ENCODE peak calls at places on chromosomes 7 and 10, in eight cellular contexts. J is A549, U is K562, M is H1, H is endothelial cell of umbilical vein, I is GM12878, E is HepG2, G is HCT116. S is an unnamed sample.

GRCh38 chr7:45089314-45089891 is 634 bp upstream of the NACAD start:
- DNase-seq in J (peak; percentile 58), M (peak; percentile 97), U (peak; percentile 90), G (no peak), E (no peak), I (no peak), H (peak; percentile 39), S (peak; percentile 40)

GRCh38 chr10:22250897-22251605 is 33.2 kb upstream of the EBLN1 start:
- DNase-seq in I (no peak), M (no peak), G (no peak), J (no peak), E (no peak), H (peak; percentile 43), U (no peak), S (peak; percentile 7)

GRCh38 chr10:46217749-46218453 is 68.9 kb upstream of the ANTXRL start:
- DNase-seq in I (no peak), G (no peak), J (no peak), U (peak; percentile 6), H (no peak), E (no peak), M (no peak), S (no peak)

GRCh38 chr10:63346015-63346441 is 119.7 kb downstream of the JMJD1C start:
- DNase-seq in U (no peak), I (no peak), J (no peak), M (no peak), E (peak; percentile 3), H (peak; percentile 37), G (no peak), S (peak; percentile 20)

GRCh38 chr7:113582471-113582870 is 336.3 kb downstream of the PPP1R3A start:
- DNase-seq in I (no peak), G (no peak), M (no peak), H (no peak), E (no peak), J (no peak), U (no peak), S (no peak)

GRCh38 chr10:88234332-88234731 is 348.8 kb downstream of the RNLS start:
- DNase-seq in G (no peak), U (no peak), M (no peak), I (no peak), J (no peak), H (no peak), E (no peak), S (no peak)

GRCh38 chr10:5588603-5589002 is 63.8 kb downstream of the CALML3 start:
- DNase-seq in M (no peak), H (no peak), J (no peak), E (no peak), I (no peak), U (no peak), G (no peak), S (peak; percentile 30)

GRCh38 chr10:24858244-24858907 is 94.0 kb downstream of the PRTFDC1 start:
- DNase-seq in H (peak; percentile 69), G (no peak), E (no peak), U (no peak), M (no peak), J (no peak), I (no peak), S (no peak)

GRCh38 chr10:125502276-125502675 is 180.7 kb downstream of the TEX36 start:
- DNase-seq in J (no peak), M (no peak), I (no peak), E (no peak), U (no peak), H (no peak), G (no peak), S (no peak)

GRCh38 chr10:122541541-122542002 is 19.0 kb upstream of the DMBT1 start:
- DNase-seq in M (no peak), I (no peak), U (no peak), G (no peak), J (no peak), E (peak; percentile 12), H (peak; percentile 60), S (peak; percentile 86)

GRCh38 chr7:40231796-40232195 is 97.0 kb downstream of the SUGCT start:
- DNase-seq in U (no peak), I (no peak), H (no peak), J (no peak), G (no peak), E (no peak), M (no peak), S (no peak)

GRCh38 chr7:24778543-24779282 is 21.4 kb upstream of the GSDME start:
- DNase-seq in J (no peak), U (no peak), H (no peak), G (no peak), M (no peak), E (no peak), I (no peak), S (peak; percentile 72)

GRCh38 chr7:30421647-30422196 is 56.9 kb downstream of the NOD1 start:
- DNase-seq in J (no peak), I (no peak), G (no peak), E (no peak), M (no peak), U (no peak), H (no peak), S (no peak)

GRCh38 chr7:16299853-16300252 is 121.5 kb downstream of the CRPPA start:
- DNase-seq in J (no peak), I (no peak), M (no peak), U (no peak), E (no peak), H (no peak), G (no peak), S (no peak)

GRCh38 chr10:122113161-122113944 is 124.4 kb downstream of the TACC2 start:
- DNase-seq in J (peak; percentile 88), U (peak; percentile 16), I (no peak), G (peak; percentile 49), E (peak; percentile 78), H (peak; percentile 77), M (peak; percentile 79), S (peak; percentile 62)

GRCh38 chr7:152869677-152870051 is 110.1 kb downstream of the ACTR3B start:
- DNase-seq in U (no peak), E (no peak), M (no peak), I (no peak), J (no peak), G (no peak), H (no peak), S (no peak)

GRCh38 chr7:94635687-94636086 is 20.2 kb downstream of the SGCE start:
- DNase-seq in G (no peak), J (no peak), I (no peak), M (no peak), E (no peak), H (no peak), U (no peak), S (no peak)

GRCh38 chr10:12784646-12785045 is 216.9 kb downstream of the CCDC3 start:
- DNase-seq in U (no peak), J (no peak), I (no peak), G (no peak), M (no peak), H (no peak), E (no peak), S (no peak)

GRCh38 chr10:110495731-110496552 is 1.8 kb upstream of the DUSP5 start:
- DNase-seq in H (peak; percentile 76), E (no peak), I (no peak), G (no peak), M (peak; percentile 57), U (peak; percentile 34), J (peak; percentile 69), S (no peak)

DNA sequence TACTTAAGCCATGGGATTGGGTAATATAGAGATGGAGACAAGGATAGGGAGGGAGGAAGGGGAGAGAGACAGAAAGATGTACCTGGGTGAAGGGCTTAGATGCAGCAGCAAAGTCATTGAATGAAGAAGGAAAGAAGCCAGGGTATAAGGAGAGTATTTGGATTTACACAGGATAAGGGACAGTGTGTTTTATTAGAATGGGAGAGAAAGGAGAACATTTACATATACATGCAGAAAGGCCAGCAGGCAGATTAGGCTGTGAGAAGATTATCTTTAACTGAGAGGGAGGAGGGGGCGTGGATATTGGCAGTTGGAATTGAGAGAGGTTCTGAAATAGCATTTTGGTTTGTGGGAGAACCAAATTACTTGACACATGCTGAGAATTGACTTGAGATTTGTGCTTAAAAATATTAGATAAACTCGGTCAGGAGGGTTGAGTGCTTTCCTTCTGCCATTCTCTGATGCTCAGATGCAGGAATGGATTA is 161.5 kb upstream of the ZNF804B start:
- DNase-seq in J (no peak), H (no peak), M (no peak), G (no peak), U (no peak), E (no peak), I (no peak), S (no peak)
- TF ChIP-seq CTCF in J (no peak), H (no peak), M (no peak), G (no peak), U (no peak), E (no peak), I (no peak), S (no peak)

DNA sequence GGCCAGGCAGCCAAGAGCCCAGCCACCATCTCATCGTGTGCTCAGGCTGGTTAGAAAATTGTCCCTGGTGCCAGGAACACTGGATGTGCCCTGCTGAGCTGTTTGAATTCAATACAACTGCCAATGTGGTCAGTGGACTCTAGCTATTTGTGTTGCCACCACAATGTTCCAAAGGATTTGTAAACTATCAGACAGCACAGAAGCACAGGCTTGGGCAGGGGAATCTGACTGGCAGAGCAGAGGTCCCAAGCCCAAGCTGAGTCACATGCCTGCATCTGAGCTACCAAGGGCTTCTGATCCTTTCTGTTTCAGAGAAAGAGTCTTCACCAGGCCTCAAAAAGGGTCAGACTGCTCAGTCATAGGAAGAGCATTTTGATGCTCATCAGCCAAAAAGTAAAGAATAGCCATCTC is 232.1 kb upstream of the SEMA3C start:
- DNase-seq in H (no peak), J (no peak), E (peak; percentile 25), G (no peak), M (no peak), I (no peak), U (no peak), S (no peak)
- TF ChIP-seq MAX in H (no peak), J (no peak), E (no peak), G (no peak), M (no peak), I (no peak), U (no peak), S (no peak)

GRCh38 chr10:60733189-60733815 is 45.0 kb upstream of the CDK1 start:
- DNase-seq in J (peak; percentile 65), U (peak; percentile 27), H (no peak), E (no peak), G (peak; percentile 39), M (peak; percentile 81), I (no peak), S (no peak)
- TF ChIP-seq POLR2A in J (no peak), U (no peak), H (no peak), E (no peak), G (no peak), M (peak; percentile 73), I (no peak), S (no peak)

DNA sequence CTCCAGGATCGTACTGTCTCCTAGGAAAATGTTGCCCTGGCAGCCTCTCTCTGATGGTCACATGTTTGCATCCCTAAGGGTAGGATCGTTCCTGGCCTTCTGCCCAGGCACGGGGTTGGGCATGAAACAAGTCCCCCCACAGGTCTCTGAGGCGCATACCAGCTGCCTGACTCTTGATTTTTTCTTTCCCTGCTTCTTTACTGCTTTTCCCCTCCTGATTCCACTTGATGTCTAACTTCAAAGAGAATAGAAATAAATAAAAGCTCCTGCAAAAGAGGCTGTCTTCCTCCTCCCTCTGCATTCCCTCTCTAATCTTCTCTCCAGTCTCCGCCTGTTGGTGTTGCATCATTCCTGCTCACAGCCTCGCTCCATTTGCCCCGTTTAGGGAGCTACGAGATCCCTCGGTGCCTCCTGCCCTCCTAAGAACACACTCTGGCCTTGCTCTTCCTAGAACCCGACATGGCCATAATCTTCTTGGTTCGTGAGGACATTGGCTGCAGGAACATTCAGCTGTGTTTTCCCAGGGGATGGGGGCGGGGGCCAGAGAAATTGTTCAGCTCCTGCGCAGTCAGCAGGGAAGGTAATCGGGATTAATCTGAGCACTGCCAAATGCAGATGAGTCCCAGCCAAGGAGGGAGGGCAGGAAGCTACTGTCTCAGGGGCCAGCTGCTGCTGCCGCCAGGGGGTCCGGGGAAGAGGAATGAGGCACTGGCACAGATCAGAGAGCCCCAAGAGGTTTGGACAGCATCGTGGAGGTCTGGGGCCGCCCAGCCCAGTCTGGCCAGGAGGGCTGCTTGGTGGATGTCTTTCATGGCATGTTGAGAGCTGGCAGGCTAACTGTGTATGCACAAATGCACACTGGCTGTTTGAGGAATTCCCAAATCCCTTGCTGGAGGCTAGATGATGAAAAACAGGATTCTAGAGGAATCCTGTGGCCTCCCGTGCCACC is 26.1 kb downstream of the LEP start:
- DNase-seq in M (peak; percentile 72), I (no peak), G (no peak), E (peak; percentile 15), H (no peak), J (no peak), U (no peak), S (no peak)
- TF ChIP-seq CTCF in M (no peak), I (no peak), G (no peak), E (no peak), H (no peak), J (no peak), U (peak; percentile 1), S (no peak)